ENCODE peak calls at places on chromosomes 11 and 22, in four cellular contexts. V is astrocyte, Z is DMS79, F is adipocyte. O is an unnamed sample.

GRCh38 chr11:2472428-2473186 is 27.8 kb downstream of the KCNQ1 start:
- DNase-seq in V (no peak), Z (no peak), F (no peak), O (no peak)

GRCh38 chr22:23200896-23201295 is 20.6 kb downstream of the BCR start:
- DNase-seq in F (no peak), Z (no peak), V (no peak), O (no peak)

GRCh38 chr11:62574363-62575057 is 819 bp upstream of the EEF1G start:
- DNase-seq in F (peak), Z (no peak), V (no peak), O (no peak)

GRCh38 chr11:102410382-102410784 is 42.2 kb downstream of the TMEM123 start:
- DNase-seq in Z (no peak), F (peak), V (peak), O (peak)

GRCh38 chr22:19448076-19448607 is 631 bp upstream of the C22orf39 start:
- DNase-seq in V (peak), Z (peak), F (peak), O (peak)

GRCh38 chr22:37442537-37442936 is 15.3 kb upstream of the ELFN2 start:
- DNase-seq in V (peak), F (no peak), Z (no peak), O (peak)

GRCh38 chr11:125211191-125211953 is 46.8 kb downstream of the PKNOX2 start:
- DNase-seq in Z (no peak), V (no peak), F (no peak), O (no peak)

GRCh38 chr11:122678406-122678805 is 22.9 kb downstream of the UBASH3B start:
- DNase-seq in F (no peak), V (no peak), Z (no peak), O (no peak)

GRCh38 chr11:64787526-64788320 is 9.4 kb upstream of the SF1 start:
- DNase-seq in F (peak), V (no peak), Z (no peak), O (peak)

GRCh38 chr11:12200359-12201015 is 90.1 kb downstream of the MICAL2 start:
- DNase-seq in F (peak), V (peak), Z (peak), O (peak)

GRCh38 chr11:131889146-131889577 is 518.7 kb downstream of the NTM start:
- DNase-seq in V (peak), F (peak), Z (no peak), O (peak)

GRCh38 chr11:116414357-116414756 is 358.4 kb downstream of the BUD13 start:
- DNase-seq in V (no peak), F (no peak), Z (no peak), O (no peak)

GRCh38 chr22:43737150-43737828 is 74.8 kb downstream of the EFCAB6 start:
- DNase-seq in F (no peak), Z (no peak), V (no peak), O (no peak)

GRCh38 chr11:33857924-33858323 is 34.0 kb downstream of the LMO2 start:
- DNase-seq in Z (peak), F (peak), V (peak), O (peak)

GRCh38 chr11:66068923-66069714 is 953 bp upstream of the PACS1 start:
- DNase-seq in F (peak), V (peak), Z (no peak), O (peak)

GRCh38 chr22:30439226-30439625 is 13.7 kb downstream of the MTFP1 start:
- DNase-seq in Z (no peak), V (no peak), F (no peak), O (no peak)

GRCh38 chr11:46686886-46687810 is 13.3 kb downstream of the ARHGAP1 start:
- DNase-seq in V (peak), Z (peak), F (no peak), O (peak)

GRCh38 chr11:120710354-120711187 is 199.0 kb downstream of the GRIK4 start:
- DNase-seq in V (peak), F (peak), Z (no peak), O (peak)

GRCh38 chr11:120632579-120632978 is 121.0 kb downstream of the GRIK4 start:
- DNase-seq in F (no peak), V (no peak), Z (no peak), O (no peak)

GRCh38 chr22:39621826-39622225 is 51.3 kb downstream of the CACNA1I start:
- DNase-seq in Z (no peak), V (no peak), F (no peak), O (no peak)

GRCh38 chr11:63919267-63920125 is 2.5 kb upstream of the RCOR2 start:
- DNase-seq in V (no peak), F (no peak), Z (peak), O (no peak)

GRCh38 chr22:23180301-23180892 is at the start of gene BCR:
- DNase-seq in F (peak), Z (no peak), V (peak), O (peak)

GRCh38 chr22:38843201-38843715 is 570 bp downstream of the NPTXR start:
- DNase-seq in F (peak), V (peak), Z (no peak), O (peak)

GRCh38 chr11:6607190-6607635 is 3.6 kb downstream of the ILK start:
- DNase-seq in F (no peak), Z (no peak), V (peak), O (no peak)

GRCh38 chr22:49935561-49935960 is 17.1 kb downstream of the CRELD2 start:
- DNase-seq in F (no peak), V (no peak), Z (no peak), O (no peak)

GRCh38 chr11:34855021-34855753 is 61.0 kb downstream of the APIP start:
- DNase-seq in V (no peak), Z (no peak), F (peak), O (no peak)

GRCh38 chr11:59102259-59102765 is 4.7 kb upstream of the FAM111B start:
- DNase-seq in V (no peak), Z (peak), F (peak), O (peak)

GRCh38 chr11:100687032-100687629 is at the start of gene ARHGAP42:
- DNase-seq in V (peak), Z (no peak), F (peak), O (peak)

GRCh38 chr11:66082936-66083698 is 13.0 kb downstream of the PACS1 start:
- DNase-seq in F (peak), Z (peak), V (peak), O (no peak)

GRCh38 chr11:6862961-6863360 is at the start of gene OR10A2:
- DNase-seq in V (no peak), F (no peak), Z (no peak), O (no peak)

GRCh38 chr22:33105501-33105911 is 47.3 kb upstream of the SYN3 start:
- DNase-seq in V (peak), F (peak), Z (no peak), O (no peak)

GRCh38 chr11:8287297-8288070 is 23.8 kb upstream of the LMO1 start:
- DNase-seq in V (no peak), Z (no peak), F (no peak), O (no peak)

GRCh38 chr22:26845016-26845728 is 187.8 kb downstream of the MIAT start:
- DNase-seq in Z (no peak), V (peak), F (no peak), O (no peak)

GRCh38 chr22:46233231-46233630 is 16.9 kb downstream of the CDPF1 start:
- DNase-seq in V (peak), Z (no peak), F (peak), O (peak)

GRCh38 chr11:35676611-35676965 is 14.0 kb downstream of the TRIM44 start:
- DNase-seq in F (no peak), Z (no peak), V (no peak), O (no peak)